ENCODE peak calls at places on chromosome 17, in ten cellular contexts. S is stomach, N is IMR-90, Z is right lobe of liver, L is testis, R is adrenal gland, J is fibroblast of lung, K is ovary, B is body of pancreas, Y is OCI-LY7. T is an unnamed sample.

GRCh38 chr17:50047488-50048126 is 8.3 kb upstream of the ITGA3 start:
- DNase-seq in K (peak; percentile 13), S (no peak), J (peak; percentile 56), B (no peak), Y (no peak), N (peak; percentile 83), L (no peak), R (no peak), Z (no peak), T (no peak)

GRCh38 chr17:27817731-27818130 is 17.4 kb upstream of the NOS2 start:
- DNase-seq in S (no peak), L (no peak), B (no peak), R (no peak), J (no peak), N (peak; percentile 7), Z (no peak), Y (no peak), K (no peak), T (no peak)

GRCh38 chr17:44916781-44917241 is 1.5 kb upstream of the GFAP start:
- DNase-seq in S (no peak), N (peak; percentile 25), Y (no peak), Z (peak; percentile 61), K (no peak), L (no peak), R (peak; percentile 83), B (peak; percentile 80), J (peak; percentile 32), T (no peak)

GRCh38 chr17:4893272-4893671 is 6.1 kb upstream of the C17orf107 start:
- DNase-seq in R (no peak), K (no peak), L (no peak), Z (no peak), N (no peak), Y (no peak), S (no peak), J (no peak), B (no peak), T (no peak)

GRCh38 chr17:62109378-62109902 is 44.4 kb upstream of the MED13 start:
- DNase-seq in S (peak; percentile 86), K (no peak), B (peak; percentile 87), Y (peak; percentile 72), R (peak; percentile 65), Z (peak; percentile 78), N (peak; percentile 60), L (peak; percentile 62), J (peak; percentile 59), T (peak; percentile 87)

GRCh38 chr17:44220211-44221071 is 966 bp upstream of the UBTF start:
- DNase-seq in Z (peak; percentile 64), K (peak; percentile 52), L (peak; percentile 45), R (peak; percentile 61), J (peak; percentile 64), Y (peak; percentile 77), B (peak; percentile 70), S (peak; percentile 52), N (peak; percentile 44), T (peak; percentile 51)

GRCh38 chr17:29835438-29836351 is 94.3 kb downstream of the SSH2 start:
- DNase-seq in R (no peak), N (peak; percentile 73), K (no peak), J (peak; percentile 64), Y (no peak), B (no peak), L (no peak), S (peak; percentile 54), Z (no peak), T (no peak)

GRCh38 chr17:57422574-57423164 is 166.3 kb downstream of the MSI2 start:
- DNase-seq in J (peak; percentile 38), Y (no peak), L (no peak), N (peak; percentile 57), S (no peak), K (no peak), R (peak; percentile 88), B (no peak), Z (no peak), T (no peak)

GRCh38 chr17:44990994-44991393 is 22.9 kb upstream of the C1QL1 start:
- DNase-seq in Y (no peak), N (no peak), L (no peak), J (no peak), B (no peak), S (no peak), K (no peak), R (no peak), Z (no peak), T (no peak)

GRCh38 chr17:65455972-65456343 is 105.5 kb downstream of the AXIN2 start:
- DNase-seq in N (peak; percentile 1), R (peak; percentile 43), Y (peak; percentile 8), Z (no peak), K (peak; percentile 22), J (peak; percentile 41), B (peak; percentile 27), L (no peak), S (no peak), T (no peak)

GRCh38 chr17:31425646-31426045 is 34.2 kb downstream of the RAB11FIP4 start:
- DNase-seq in Y (no peak), L (no peak), B (peak; percentile 66), Z (no peak), K (no peak), N (no peak), J (no peak), S (no peak), R (peak; percentile 51), T (peak; percentile 53)

GRCh38 chr17:48770954-48771353 is 42.4 kb upstream of the HOXB13 start:
- DNase-seq in Z (no peak), B (no peak), J (no peak), Y (no peak), K (no peak), N (no peak), S (no peak), R (no peak), L (no peak), T (no peak)

GRCh38 chr17:48773245-48773644 is 43.8 kb downstream of the TTLL6 start:
- DNase-seq in S (no peak), R (no peak), L (no peak), B (no peak), N (no peak), Z (no peak), J (no peak), K (no peak), Y (no peak), T (no peak)

GRCh38 chr17:48767263-48767774 is 38.8 kb upstream of the HOXB13 start:
- DNase-seq in Z (no peak), S (no peak), R (no peak), Y (no peak), L (no peak), K (no peak), J (no peak), N (no peak), B (no peak), T (no peak)
- TF ChIP-seq CTCF in Z (no peak), S (no peak), R (no peak), Y (no peak), L (no peak), K (no peak), J (no peak), N (no peak), B (no peak), T (no peak)

DNA sequence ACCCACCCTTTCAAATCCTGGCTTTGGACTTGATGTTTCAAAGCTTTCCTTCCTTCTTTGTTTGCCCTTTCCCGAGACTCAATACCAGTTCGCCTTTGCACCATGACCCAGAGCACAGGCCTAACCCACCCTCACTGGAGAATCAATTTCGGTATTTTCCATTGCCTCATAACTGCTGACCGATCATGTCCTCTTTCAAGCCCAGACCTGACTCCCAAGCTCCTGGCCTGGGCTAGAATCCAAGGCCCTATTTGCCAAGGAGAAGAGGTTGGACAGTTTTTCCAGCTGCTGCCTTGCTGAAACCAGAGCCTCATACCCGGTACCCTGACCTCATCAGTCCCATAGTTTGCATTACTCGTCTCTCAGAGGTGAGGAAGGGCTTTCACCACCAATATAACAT is 35.3 kb upstream of the HELZ start:
- DNase-seq in L (no peak), R (peak; percentile 52), Z (peak; percentile 76), N (peak; percentile 33), J (peak; percentile 27), S (no peak), K (peak; percentile 31), Y (no peak), B (peak; percentile 9), T (no peak)
- H3K36me3 ChIP-seq in L (no peaks in the 10 kb centered on the region), R (no peaks in the 10 kb centered on the region), Z (no peaks in the 10 kb centered on the region), N (no peaks in the 10 kb centered on the region), J (no peaks in the 10 kb centered on the region), S (no peaks in the 10 kb centered on the region), K (no peaks in the 10 kb centered on the region), Y (no peaks in the 10 kb centered on the region), B (no peaks in the 10 kb centered on the region), T (no peaks in the 10 kb centered on the region)

GRCh38 chr17:17077861-17078732 is 35.8 kb downstream of the MPRIP start:
- DNase-seq in N (no peak), K (no peak), Y (no peak), B (peak; percentile 76), J (no peak), Z (peak; percentile 87), R (no peak), L (no peak), S (peak; percentile 57), T (no peak)
- H3K4me3 ChIP-seq in N (no peak overlapping the region), K (no peak overlapping the region), Y (no peak overlapping the region), B (no peak overlapping the region), J (no peak overlapping the region), Z (no peak overlapping the region), R (no peak overlapping the region), L (no peak overlapping the region), S (no peak overlapping the region), T (no peak overlapping the region)

GRCh38 chr17:59561042-59561441 is 4.4 kb upstream of the DHX40 start:
- DNase-seq in K (no peak), R (no peak), B (no peak), N (peak; percentile 3), L (no peak), Y (peak; percentile 52), S (no peak), Z (no peak), J (peak; percentile 16), T (peak; percentile 20)
- TF ChIP-seq CTCF in K (no peak), R (no peak), B (no peak), N (peak; percentile 25), L (peak; percentile 5), Y (peak; percentile 67), S (no peak), Z (peak; percentile 26), J (peak; percentile 41), T (peak; percentile 60)

GRCh38 chr17:73248532-73248931 is 13.1 kb downstream of the CPSF4L start:
- DNase-seq in N (no peak), Y (no peak), B (no peak), L (no peak), S (no peak), J (no peak), Z (no peak), R (no peak), K (no peak), T (no peak)
- H3K36me3 ChIP-seq in N (peaks cover 28% of the 10 kb centered on the region), Y (peaks cover 44% of the 10 kb centered on the region), B (no peaks in the 10 kb centered on the region), L (no peaks in the 10 kb centered on the region), S (peaks cover 48% of the 10 kb centered on the region), J (peaks cover 2% of the 10 kb centered on the region), Z (peaks cover 18% of the 10 kb centered on the region), R (peaks cover 26% of the 10 kb centered on the region), K (no peaks in the 10 kb centered on the region), T (peaks cover 6% of the 10 kb centered on the region)